ENCODE peak calls at places on chromosomes 5 and 9, in four cellular contexts. One of them, this sample, is unnamed.

GRCh38 chr5:168649306-168649705 is 70.1 kb upstream of the PANK3 start:
- DNase-seq in CD4-positive, alpha-beta T cell: no peak
- DNase-seq in endothelial cell of umbilical vein: no peak
- DNase-seq in Peyer's patch: no peak
- DNase-seq in this sample: no peak

GRCh38 chr5:150846651-150847333 is 471 bp downstream of the IRGM start:
- DNase-seq in CD4-positive, alpha-beta T cell: peak
- DNase-seq in Peyer's patch: peak
- DNase-seq in endothelial cell of umbilical vein: peak
- DNase-seq in this sample: no peak

GRCh38 chr5:34826347-34826746 is 12.6 kb upstream of the TTC23L start:
- DNase-seq in CD4-positive, alpha-beta T cell: no peak
- DNase-seq in Peyer's patch: no peak
- DNase-seq in endothelial cell of umbilical vein: no peak
- DNase-seq in this sample: no peak

GRCh38 chr5:120717381-120717780 is 253.3 kb downstream of the PRR16 start:
- DNase-seq in endothelial cell of umbilical vein: no peak
- DNase-seq in CD4-positive, alpha-beta T cell: no peak
- DNase-seq in Peyer's patch: no peak
- DNase-seq in this sample: no peak

GRCh38 chr5:95861221-95861857 is 38.8 kb upstream of the GLRX start:
- DNase-seq in CD4-positive, alpha-beta T cell: no peak
- DNase-seq in endothelial cell of umbilical vein: peak
- DNase-seq in Peyer's patch: peak
- DNase-seq in this sample: peak

GRCh38 chr5:172150514-172151425 is 37.3 kb downstream of the STK10 start:
- DNase-seq in CD4-positive, alpha-beta T cell: no peak
- DNase-seq in endothelial cell of umbilical vein: no peak
- DNase-seq in Peyer's patch: peak
- DNase-seq in this sample: peak

GRCh38 chr5:42337143-42337542 is 86.1 kb upstream of the GHR start:
- DNase-seq in endothelial cell of umbilical vein: no peak
- DNase-seq in Peyer's patch: no peak
- DNase-seq in CD4-positive, alpha-beta T cell: no peak
- DNase-seq in this sample: peak

GRCh38 chr5:54669285-54669684 is 151.7 kb downstream of the SNX18 start:
- DNase-seq in CD4-positive, alpha-beta T cell: no peak
- DNase-seq in Peyer's patch: no peak
- DNase-seq in endothelial cell of umbilical vein: peak
- DNase-seq in this sample: no peak

GRCh38 chr9:33676746-33677505 is 118.4 kb upstream of the PRSS3 start:
- DNase-seq in endothelial cell of umbilical vein: peak
- DNase-seq in CD4-positive, alpha-beta T cell: no peak
- DNase-seq in Peyer's patch: peak
- DNase-seq in this sample: peak

GRCh38 chr5:170781946-170782345 is 1.6 kb upstream of the GABRP start:
- DNase-seq in Peyer's patch: no peak
- DNase-seq in endothelial cell of umbilical vein: no peak
- DNase-seq in CD4-positive, alpha-beta T cell: no peak
- DNase-seq in this sample: no peak

GRCh38 chr5:8363133-8363532 is 494.2 kb downstream of the MTRR start:
- DNase-seq in CD4-positive, alpha-beta T cell: no peak
- DNase-seq in endothelial cell of umbilical vein: no peak
- DNase-seq in Peyer's patch: no peak
- DNase-seq in this sample: no peak

GRCh38 chr9:109717342-109717741 is 62.7 kb upstream of the PALM2AKAP2 start:
- DNase-seq in Peyer's patch: no peak
- DNase-seq in CD4-positive, alpha-beta T cell: no peak
- DNase-seq in endothelial cell of umbilical vein: no peak
- DNase-seq in this sample: no peak

GRCh38 chr9:120876842-120877240 is at the start of gene PHF19:
- DNase-seq in CD4-positive, alpha-beta T cell: peak
- DNase-seq in endothelial cell of umbilical vein: no peak
- DNase-seq in Peyer's patch: no peak
- DNase-seq in this sample: peak

GRCh38 chr9:107630141-107630540 is 140.6 kb upstream of the KLF4 start:
- DNase-seq in CD4-positive, alpha-beta T cell: no peak
- DNase-seq in Peyer's patch: no peak
- DNase-seq in endothelial cell of umbilical vein: no peak
- DNase-seq in this sample: no peak

GRCh38 chr5:169721771-169722170 is 84.7 kb downstream of the DOCK2 start:
- DNase-seq in endothelial cell of umbilical vein: no peak
- DNase-seq in Peyer's patch: no peak
- DNase-seq in CD4-positive, alpha-beta T cell: no peak
- DNase-seq in this sample: no peak

GRCh38 chr9:134502261-134503211 is 139.1 kb upstream of the COL5A1 start:
- DNase-seq in Peyer's patch: peak
- DNase-seq in endothelial cell of umbilical vein: peak
- DNase-seq in CD4-positive, alpha-beta T cell: no peak
- DNase-seq in this sample: peak

GRCh38 chr5:17212996-17213395 is 4.4 kb upstream of the BASP1 start:
- DNase-seq in endothelial cell of umbilical vein: no peak
- DNase-seq in Peyer's patch: no peak
- DNase-seq in CD4-positive, alpha-beta T cell: no peak
- DNase-seq in this sample: no peak

GRCh38 chr9:129305246-129305645 is 127.2 kb upstream of the IER5L start:
- DNase-seq in CD4-positive, alpha-beta T cell: no peak
- DNase-seq in endothelial cell of umbilical vein: no peak
- DNase-seq in Peyer's patch: peak
- DNase-seq in this sample: peak

DNA sequence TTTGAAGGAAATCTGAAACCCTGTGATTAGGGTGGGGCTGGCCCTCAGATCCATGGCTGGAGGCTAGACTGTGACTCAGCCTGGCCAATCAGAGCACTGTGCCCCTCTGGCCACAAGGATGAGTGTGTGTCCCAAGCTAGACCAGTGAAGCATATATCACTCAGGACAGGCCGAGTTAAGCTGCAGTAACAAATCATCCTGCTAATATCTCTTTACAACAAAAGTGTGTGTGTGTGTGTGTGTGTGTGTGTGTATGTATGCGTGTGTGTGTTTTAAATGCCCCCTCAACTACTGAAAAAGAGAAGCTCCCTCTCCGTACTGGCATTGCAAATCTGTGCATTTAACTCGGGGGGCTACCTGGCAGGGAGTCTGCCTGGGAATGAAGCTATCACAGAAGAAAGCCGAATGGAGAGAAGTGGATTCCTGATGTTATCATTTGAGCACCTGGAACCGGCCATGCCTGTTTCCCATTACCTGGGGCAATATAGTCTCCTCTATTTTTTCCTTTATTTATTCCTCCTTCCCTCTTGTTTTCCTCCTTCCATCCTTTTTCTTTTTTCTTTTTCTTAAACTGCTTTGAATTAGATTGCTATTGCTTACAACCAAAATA is 25.6 kb downstream of the STC2 start:
- DNase-seq in Peyer's patch: no peak
- DNase-seq in endothelial cell of umbilical vein: no peak
- DNase-seq in CD4-positive, alpha-beta T cell: no peak
- DNase-seq in this sample: no peak
- TF ChIP-seq CTCF in Peyer's patch: no peak
- TF ChIP-seq CTCF in endothelial cell of umbilical vein: no peak
- TF ChIP-seq CTCF in CD4-positive, alpha-beta T cell: no peak
- TF ChIP-seq CTCF in this sample: no peak

GRCh38 chr5:129161830-129162229 is 67.3 kb downstream of the ISOC1 start:
- DNase-seq in endothelial cell of umbilical vein: no peak
- DNase-seq in CD4-positive, alpha-beta T cell: no peak
- DNase-seq in Peyer's patch: no peak
- DNase-seq in this sample: no peak

GRCh38 chr5:129155876-129156275 is 61.3 kb downstream of the ISOC1 start:
- DNase-seq in endothelial cell of umbilical vein: no peak
- DNase-seq in Peyer's patch: no peak
- DNase-seq in CD4-positive, alpha-beta T cell: no peak
- DNase-seq in this sample: no peak
- TF ChIP-seq CTCF in endothelial cell of umbilical vein: no peak
- TF ChIP-seq CTCF in Peyer's patch: no peak
- TF ChIP-seq CTCF in CD4-positive, alpha-beta T cell: no peak
- TF ChIP-seq CTCF in this sample: no peak

GRCh38 chr5:174571662-174572397 is 152.6 kb upstream of the MSX2 start:
- DNase-seq in endothelial cell of umbilical vein: peak
- DNase-seq in CD4-positive, alpha-beta T cell: no peak
- DNase-seq in Peyer's patch: peak
- DNase-seq in this sample: no peak
- TF ChIP-seq CTCF in endothelial cell of umbilical vein: no peak
- TF ChIP-seq CTCF in CD4-positive, alpha-beta T cell: no peak
- TF ChIP-seq CTCF in Peyer's patch: no peak
- TF ChIP-seq CTCF in this sample: peak

DNA sequence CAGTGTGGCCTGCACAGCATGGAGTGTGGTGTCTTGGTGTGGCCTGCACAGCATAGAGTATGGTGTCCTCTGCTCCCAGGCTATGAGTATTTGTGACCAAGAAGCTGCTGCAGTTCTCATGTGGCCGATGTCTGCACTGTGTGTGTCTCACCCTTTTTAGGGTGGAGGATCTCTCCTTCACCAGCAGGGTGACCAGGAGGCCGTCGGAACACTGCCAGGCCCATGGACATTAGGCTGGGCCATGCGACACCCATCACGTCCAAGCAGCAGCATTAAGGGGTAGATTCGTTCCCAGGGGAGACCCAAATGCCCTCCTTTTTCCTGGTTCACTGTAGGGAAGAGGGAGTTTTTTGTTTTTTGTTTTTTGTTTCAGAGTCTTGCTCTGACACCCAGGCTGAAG is 115.3 kb upstream of the SPIN1 start:
- DNase-seq in CD4-positive, alpha-beta T cell: no peak
- DNase-seq in endothelial cell of umbilical vein: no peak
- DNase-seq in Peyer's patch: no peak
- DNase-seq in this sample: no peak
- TF ChIP-seq CTCF in CD4-positive, alpha-beta T cell: no peak
- TF ChIP-seq CTCF in endothelial cell of umbilical vein: no peak
- TF ChIP-seq CTCF in Peyer's patch: no peak
- TF ChIP-seq CTCF in this sample: no peak

DNA sequence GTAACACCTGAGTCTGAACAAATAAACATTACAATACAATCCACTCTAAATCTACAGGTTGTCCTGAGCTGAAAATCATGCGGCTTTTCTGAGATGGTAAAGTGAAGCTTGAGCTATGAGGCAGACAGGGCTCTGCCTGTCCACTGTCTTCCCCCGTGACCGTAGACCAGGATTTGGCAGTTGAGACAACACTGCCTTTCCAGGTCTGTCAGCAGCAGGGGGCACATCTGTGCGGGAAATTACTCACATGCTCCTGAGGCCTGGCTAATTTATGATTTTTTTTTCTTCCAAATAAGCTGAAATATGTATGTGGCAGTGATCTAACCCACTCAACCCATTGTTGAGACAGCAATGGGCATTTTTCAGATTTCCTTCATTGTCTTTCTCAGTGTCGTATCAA is 307.9 kb downstream of the FBXL7 start:
- DNase-seq in CD4-positive, alpha-beta T cell: no peak
- DNase-seq in Peyer's patch: no peak
- DNase-seq in endothelial cell of umbilical vein: peak
- DNase-seq in this sample: no peak
- TF ChIP-seq CTCF in CD4-positive, alpha-beta T cell: no peak
- TF ChIP-seq CTCF in Peyer's patch: no peak
- TF ChIP-seq CTCF in endothelial cell of umbilical vein: peak
- TF ChIP-seq CTCF in this sample: no peak